ENCODE peak calls at places on chromosomes 7 and 10, in five cellular contexts. One of them, this sample, is unnamed.

GRCh38 chr10:84493951-84494848 is 165.8 kb downstream of the CCSER2 start:
- DNase-seq in T-cell: no peak
- DNase-seq in G401: no peak
- DNase-seq in NCI-H1930: no peak
- DNase-seq in EH: peak
- DNase-seq in this sample: no peak

GRCh38 chr10:47261121-47261520 is 38.9 kb upstream of the GDF10 start:
- DNase-seq in T-cell: peak
- DNase-seq in G401: peak
- DNase-seq in NCI-H1930: no peak
- DNase-seq in EH: no peak
- DNase-seq in this sample: peak

GRCh38 chr10:131693766-131694165 is 207.0 kb upstream of the PPP2R2D start:
- DNase-seq in T-cell: no peak
- DNase-seq in G401: no peak
- DNase-seq in NCI-H1930: no peak
- DNase-seq in EH: no peak
- DNase-seq in this sample: no peak

GRCh38 chr10:50421026-50421719 is 169.9 kb upstream of the ASAH2 start:
- DNase-seq in T-cell: no peak
- DNase-seq in G401: peak
- DNase-seq in NCI-H1930: no peak
- DNase-seq in EH: peak
- DNase-seq in this sample: peak

GRCh38 chr10:88117227-88117626 is 253.8 kb downstream of the PTEN start:
- DNase-seq in T-cell: no peak
- DNase-seq in G401: no peak
- DNase-seq in NCI-H1930: no peak
- DNase-seq in EH: peak
- DNase-seq in this sample: peak

GRCh38 chr10:89549510-89549909 is 14.1 kb upstream of the SLC16A12 start:
- DNase-seq in T-cell: no peak
- DNase-seq in G401: no peak
- DNase-seq in NCI-H1930: no peak
- DNase-seq in EH: no peak
- DNase-seq in this sample: no peak

GRCh38 chr7:31811650-31812461 is 124.8 kb downstream of the PPP1R17 start:
- DNase-seq in T-cell: no peak
- DNase-seq in G401: no peak
- DNase-seq in NCI-H1930: no peak
- DNase-seq in EH: peak
- DNase-seq in this sample: no peak

GRCh38 chr10:114009281-114009996 is 34.2 kb upstream of the ADRB1 start:
- DNase-seq in T-cell: no peak
- DNase-seq in G401: no peak
- DNase-seq in NCI-H1930: no peak
- DNase-seq in EH: peak
- DNase-seq in this sample: no peak

GRCh38 chr7:40977533-40977932 is 725.4 kb downstream of the INHBA start:
- DNase-seq in T-cell: no peak
- DNase-seq in G401: no peak
- DNase-seq in NCI-H1930: no peak
- DNase-seq in EH: no peak
- DNase-seq in this sample: no peak

GRCh38 chr10:37860494-37861190 is 3.2 kb upstream of the ZNF248 start:
- DNase-seq in T-cell: no peak
- DNase-seq in G401: no peak
- DNase-seq in NCI-H1930: no peak
- DNase-seq in EH: peak
- DNase-seq in this sample: no peak

GRCh38 chr7:26293569-26294308 is 2.1 kb downstream of the SNX10 start:
- DNase-seq in T-cell: peak
- DNase-seq in G401: no peak
- DNase-seq in NCI-H1930: no peak
- DNase-seq in EH: no peak
- DNase-seq in this sample: peak

GRCh38 chr10:17453377-17454091 is 861 bp downstream of the ST8SIA6 start:
- DNase-seq in T-cell: peak
- DNase-seq in G401: no peak
- DNase-seq in NCI-H1930: no peak
- DNase-seq in EH: peak
- DNase-seq in this sample: no peak

GRCh38 chr10:98269435-98269912 is 1.5 kb upstream of the LOXL4 start:
- DNase-seq in T-cell: no peak
- DNase-seq in G401: no peak
- DNase-seq in NCI-H1930: no peak
- DNase-seq in EH: peak
- DNase-seq in this sample: no peak

GRCh38 chr7:121587454-121587853 is 191.3 kb upstream of the FAM3C start:
- DNase-seq in T-cell: no peak
- DNase-seq in G401: no peak
- DNase-seq in NCI-H1930: no peak
- DNase-seq in EH: no peak
- DNase-seq in this sample: no peak

GRCh38 chr10:72096115-72097000 is 8.0 kb upstream of the SPOCK2 start:
- DNase-seq in T-cell: no peak
- DNase-seq in G401: no peak
- DNase-seq in NCI-H1930: no peak
- DNase-seq in EH: peak
- DNase-seq in this sample: no peak

This sample was measured in OCI-LY7.